ENCODE peak calls at places on chromosomes 5 and 9, in eight cellular contexts. O is AG08396, W is HS-27A, S is PC-3, H is AG20443, C is C1 segment of cervical spinal cord, E is 8988T, B is GM04503. L is an unnamed sample.

GRCh38 chr5:16809816-16810502 is 126.1 kb downstream of the MYO10 start:
- DNase-seq in O (peak), W (no peak), S (no peak), H (peak), C (no peak), E (no peak), B (peak), L (peak)

GRCh38 chr9:84067851-84068250 is 87.2 kb downstream of the RMI1 start:
- DNase-seq in O (no peak), W (no peak), S (no peak), H (no peak), C (no peak), E (no peak), B (no peak), L (no peak)

GRCh38 chr5:176639981-176640380 is 7.3 kb upstream of the TSPAN17 start:
- DNase-seq in O (no peak), W (no peak), S (no peak), H (peak), C (peak), E (no peak), B (no peak), L (peak)

GRCh38 chr5:27315541-27316282 is 277.3 kb upstream of the CDH9 start:
- DNase-seq in O (no peak), W (peak), S (peak), H (no peak), C (no peak), E (no peak), B (no peak), L (peak)

GRCh38 chr9:136421791-136422190 is 11.3 kb downstream of the PMPCA start:
- DNase-seq in O (no peak), W (no peak), S (no peak), H (no peak), C (no peak), E (no peak), B (no peak), L (no peak)

GRCh38 chr5:54643679-54644078 is 126.1 kb downstream of the SNX18 start:
- DNase-seq in O (peak), W (peak), S (peak), H (peak), C (no peak), E (no peak), B (peak), L (peak)

GRCh38 chr9:120820095-120820494 is 22.6 kb downstream of the PSMD5 start:
- DNase-seq in O (no peak), W (no peak), S (no peak), H (no peak), C (no peak), E (no peak), B (no peak), L (no peak)

GRCh38 chr5:179822444-179822990 is 1.8 kb downstream of the SQSTM1 start:
- DNase-seq in O (no peak), W (no peak), S (no peak), H (no peak), C (no peak), E (no peak), B (no peak), L (no peak)

GRCh38 chr5:59346987-59347386 is 546.5 kb downstream of the PDE4D start:
- DNase-seq in O (no peak), W (no peak), S (no peak), H (no peak), C (no peak), E (no peak), B (no peak), L (no peak)

GRCh38 chr5:68245325-68245724 is 29.8 kb downstream of the PIK3R1 start:
- DNase-seq in O (no peak), W (no peak), S (no peak), H (peak), C (no peak), E (no peak), B (no peak), L (no peak)

GRCh38 chr9:16449331-16449730 is 421.1 kb downstream of the BNC2 start:
- DNase-seq in O (no peak), W (no peak), S (no peak), H (no peak), C (no peak), E (no peak), B (no peak), L (no peak)

GRCh38 chr5:149438711-149439132 is 59.6 kb upstream of the IL17B start:
- DNase-seq in O (no peak), W (no peak), S (peak), H (no peak), C (no peak), E (no peak), B (no peak), L (no peak)

GRCh38 chr9:122095010-122095767 is 2.1 kb upstream of the TTLL11 start:
- DNase-seq in O (peak), W (no peak), S (peak), H (peak), C (no peak), E (no peak), B (no peak), L (peak)

GRCh38 chr5:78592735-78593386 is 55.7 kb downstream of the LHFPL2 start:
- DNase-seq in O (no peak), W (no peak), S (no peak), H (no peak), C (no peak), E (no peak), B (no peak), L (no peak)

GRCh38 chr9:121871431-121872025 is 220.1 kb downstream of the DAB2IP start:
- DNase-seq in O (no peak), W (no peak), S (peak), H (peak), C (no peak), E (no peak), B (no peak), L (peak)

GRCh38 chr5:126422994-126423788 is at the start of gene GRAMD2B:
- DNase-seq in O (peak), W (peak), S (peak), H (peak), C (peak), E (peak), B (peak), L (peak)

GRCh38 chr9:129273136-129273895 is 95.3 kb upstream of the IER5L start:
- DNase-seq in O (no peak), W (no peak), S (no peak), H (no peak), C (no peak), E (peak), B (no peak), L (no peak)

GRCh38 chr5:83802686-83803085 is 82.0 kb upstream of the HAPLN1 start:
- DNase-seq in O (no peak), W (no peak), S (peak), H (peak), C (no peak), E (no peak), B (no peak), L (peak)

GRCh38 chr9:88722753-88723152 is 187.8 kb downstream of the NXNL2 start:
- DNase-seq in O (no peak), W (no peak), S (peak), H (no peak), C (no peak), E (no peak), B (no peak), L (no peak)

L was measured in GM03348.